ENCODE peak calls at places on chromosomes 2 and 18, in nine cellular contexts. K, U, S, T, I, G, P, X and L are unnamed samples.

GRCh38 chr2:126886906-126887280 is 11.8 kb upstream of the TEX51 start:
- DNase-seq in K (peak), U (no peak), S (no peak), T (no peak), I (no peak), G (peak), P (peak), X (no peak), L (no peak)

GRCh38 chr18:22043837-22044236 is 125.6 kb upstream of the GATA6 start:
- DNase-seq in K (no peak), U (no peak), S (no peak), T (no peak), I (no peak), G (no peak), P (no peak), X (no peak), L (no peak)

GRCh38 chr2:123303735-123304134 is 721.4 kb upstream of the CNTNAP5 start:
- DNase-seq in K (peak), U (no peak), S (no peak), T (no peak), I (no peak), G (no peak), P (no peak), X (no peak), L (no peak)

GRCh38 chr18:22913861-22914260 is 19.3 kb upstream of the RBBP8 start:
- DNase-seq in K (no peak), U (peak), S (no peak), T (no peak), I (no peak), G (no peak), P (no peak), X (no peak), L (no peak)

GRCh38 chr2:234802845-234803171 is 149.0 kb upstream of the SH3BP4 start:
- DNase-seq in K (no peak), U (no peak), S (no peak), T (no peak), I (no peak), G (no peak), P (no peak), X (no peak), L (no peak)

GRCh38 chr2:67414867-67415266 is 17.7 kb downstream of the ETAA1 start:
- DNase-seq in K (no peak), U (no peak), S (no peak), T (no peak), I (no peak), G (no peak), P (no peak), X (peak), L (no peak)

GRCh38 chr2:67771380-67771779 is 291.4 kb downstream of the C1D start:
- DNase-seq in K (no peak), U (no peak), S (no peak), T (no peak), I (no peak), G (no peak), P (no peak), X (no peak), L (no peak)

GRCh38 chr2:19409001-19409400 is 50.6 kb upstream of the OSR1 start:
- DNase-seq in K (peak), U (no peak), S (no peak), T (no peak), I (no peak), G (no peak), P (no peak), X (no peak), L (no peak)

GRCh38 chr2:84939426-84940087 is 31.4 kb upstream of the KCMF1 start:
- DNase-seq in K (no peak), U (no peak), S (no peak), T (no peak), I (no peak), G (no peak), P (no peak), X (peak), L (no peak)

GRCh38 chr18:34651586-34652369 is 58.3 kb upstream of the DTNA start:
- DNase-seq in K (no peak), U (no peak), S (no peak), T (no peak), I (no peak), G (no peak), P (no peak), X (no peak), L (no peak)

GRCh38 chr18:48412339-48412929 is 3.3 kb upstream of the ZBTB7C start:
- DNase-seq in K (no peak), U (no peak), S (no peak), T (no peak), I (no peak), G (no peak), P (no peak), X (peak), L (no peak)

GRCh38 chr2:170530284-170530745 is 184.8 kb upstream of the SP5 start:
- DNase-seq in K (no peak), U (peak), S (peak), T (peak), I (peak), G (peak), P (peak), X (peak), L (peak)

GRCh38 chr2:73262108-73262651 is 22.1 kb downstream of the FBXO41 start:
- DNase-seq in K (no peak), U (no peak), S (no peak), T (no peak), I (no peak), G (no peak), P (no peak), X (no peak), L (no peak)

GRCh38 chr2:203705184-203705583 is 1.3 kb upstream of the CD28 start:
- DNase-seq in K (no peak), U (no peak), S (no peak), T (no peak), I (no peak), G (no peak), P (no peak), X (no peak), L (no peak)

GRCh38 chr18:50753311-50753710 is 66.5 kb downstream of the MRO start:
- DNase-seq in K (no peak), U (no peak), S (no peak), T (no peak), I (no peak), G (no peak), P (no peak), X (no peak), L (no peak)

GRCh38 chr2:103873719-103874359 is 980.1 kb upstream of the POU3F3 start:
- DNase-seq in K (no peak), U (no peak), S (no peak), T (no peak), I (no peak), G (no peak), P (no peak), X (no peak), L (no peak)

GRCh38 chr2:29921560-29921915 is at the start of gene ALK:
- DNase-seq in K (peak), U (peak), S (peak), T (peak), I (peak), G (peak), P (peak), X (peak), L (peak)

GRCh38 chr18:35376742-35377695 is at the start of gene ZNF396:
- DNase-seq in K (no peak), U (peak), S (peak), T (peak), I (peak), G (peak), P (peak), X (peak), L (peak)

GRCh38 chr2:96957299-96957698 is 29.1 kb downstream of the FAM178B start:
- DNase-seq in K (no peak), U (no peak), S (no peak), T (peak), I (no peak), G (no peak), P (no peak), X (no peak), L (no peak)

GRCh38 chr2:216643986-216644662 is 10.9 kb downstream of the IGFBP2 start:
- DNase-seq in K (no peak), U (no peak), S (no peak), T (peak), I (no peak), G (no peak), P (no peak), X (no peak), L (no peak)

GRCh38 chr2:96260404-96261260 is 5.2 kb downstream of the TMEM127 start:
- DNase-seq in K (no peak), U (peak), S (peak), T (peak), I (peak), G (peak), P (peak), X (peak), L (peak)

GRCh38 chr18:8982416-8983183 is 119.9 kb upstream of the NDUFV2 start:
- DNase-seq in K (no peak), U (peak), S (peak), T (no peak), I (no peak), G (no peak), P (peak), X (peak), L (no peak)

GRCh38 chr18:42644729-42645131 is 470.8 kb downstream of the RIT2 start:
- DNase-seq in K (no peak), U (no peak), S (peak), T (no peak), I (no peak), G (no peak), P (no peak), X (no peak), L (no peak)

GRCh38 chr2:109715302-109715937 is 78.7 kb upstream of the RGPD5 start:
- DNase-seq in K (no peak), U (peak), S (no peak), T (no peak), I (no peak), G (peak), P (peak), X (peak), L (peak)

GRCh38 chr18:79941473-79942119 is 9.9 kb downstream of the SLC66A2 start:
- DNase-seq in K (no peak), U (no peak), S (no peak), T (peak), I (no peak), G (peak), P (peak), X (no peak), L (peak)

GRCh38 chr18:6776193-6776592 is 46.7 kb downstream of the ARHGAP28 start:
- DNase-seq in K (no peak), U (no peak), S (peak), T (no peak), I (no peak), G (no peak), P (no peak), X (no peak), L (no peak)

GRCh38 chr2:159933727-159934049 is 128.7 kb downstream of the PLA2R1 start:
- DNase-seq in K (no peak), U (no peak), S (no peak), T (no peak), I (no peak), G (no peak), P (no peak), X (no peak), L (no peak)

GRCh38 chr18:62863629-62864028 is 148.3 kb downstream of the PHLPP1 start:
- DNase-seq in K (no peak), U (no peak), S (peak), T (no peak), I (no peak), G (no peak), P (no peak), X (no peak), L (no peak)

GRCh38 chr2:94874277-94874997 is 3.2 kb downstream of the TEKT4 start:
- DNase-seq in K (no peak), U (peak), S (no peak), T (no peak), I (no peak), G (peak), P (peak), X (peak), L (peak)

GRCh38 chr2:130241041-130241707 is 42.9 kb upstream of the TUBA3E start:
- DNase-seq in K (no peak), U (no peak), S (peak), T (no peak), I (no peak), G (no peak), P (no peak), X (peak), L (no peak)

GRCh38 chr18:37958499-37958898 is 392.9 kb upstream of the CELF4 start:
- DNase-seq in K (no peak), U (no peak), S (no peak), T (no peak), I (no peak), G (no peak), P (no peak), X (no peak), L (no peak)

GRCh38 chr2:188726561-188727247 is 247.5 kb upstream of the COL3A1 start:
- DNase-seq in K (no peak), U (no peak), S (no peak), T (no peak), I (no peak), G (no peak), P (no peak), X (no peak), L (no peak)

GRCh38 chr2:50295596-50295995 is 736.3 kb downstream of the NRXN1 start:
- DNase-seq in K (no peak), U (no peak), S (no peak), T (no peak), I (no peak), G (no peak), P (no peak), X (no peak), L (no peak)

GRCh38 chr2:8566788-8567468 is 114.9 kb upstream of the ID2 start:
- DNase-seq in K (no peak), U (no peak), S (no peak), T (no peak), I (no peak), G (peak), P (no peak), X (no peak), L (peak)

DNA sequence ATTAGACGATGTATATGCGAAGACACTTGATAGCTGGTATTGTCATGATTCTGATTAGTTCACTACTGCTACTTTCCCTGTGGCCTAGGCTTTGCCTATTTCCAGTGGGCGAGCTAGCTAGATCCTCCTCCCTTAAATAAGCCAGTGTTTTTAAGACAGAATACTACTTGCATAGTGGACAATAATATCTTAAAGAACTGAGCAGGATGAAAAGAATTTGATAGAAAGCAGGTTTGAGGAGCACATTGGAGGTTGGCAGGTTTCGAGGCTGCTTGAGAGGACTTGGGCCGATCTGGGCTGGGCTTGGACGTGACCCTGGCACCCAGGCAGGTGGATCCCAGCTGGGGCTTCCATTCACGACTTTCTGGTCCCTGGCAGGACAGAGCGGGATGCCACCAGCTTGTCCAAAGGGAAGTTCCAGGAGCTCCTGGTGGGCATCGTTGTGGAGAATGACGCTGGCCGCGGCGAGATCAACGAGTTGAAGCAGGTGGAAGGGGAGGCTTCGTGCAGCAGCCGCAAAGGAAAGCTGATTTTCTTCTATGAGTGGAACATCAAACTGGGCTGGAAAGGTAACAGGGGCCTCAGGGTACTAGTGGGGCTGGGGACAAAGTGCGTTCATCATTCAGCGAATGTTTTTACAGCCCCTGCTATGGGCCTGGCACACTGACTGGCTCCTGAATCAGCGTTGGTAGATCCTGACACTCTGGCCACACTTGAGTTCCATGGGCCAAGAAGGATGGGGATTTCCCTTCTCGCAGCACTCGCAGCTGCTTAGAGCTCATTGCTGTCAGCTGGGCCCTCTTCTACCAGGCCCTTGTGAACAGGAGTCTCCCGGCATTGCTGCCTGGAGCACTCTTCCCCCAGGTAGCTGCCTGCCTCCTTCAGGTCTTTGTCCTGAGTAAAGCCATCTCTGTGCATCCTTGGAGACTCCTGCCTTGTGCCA is 16.9 kb downstream of the C2orf74 start:
- DNase-seq in K (no peak), U (no peak), S (no peak), T (no peak), I (peak), G (no peak), P (no peak), X (no peak), L (peak)
- H3K27ac ChIP-seq in K (no peak), U (peak), S (peak), T (peak), I (peak), G (peak), P (peak), X (no peak), L (peak)

GRCh38 chr18:58308463-58308862 is 264.4 kb downstream of the NEDD4L start:
- DNase-seq in K (no peak), U (no peak), S (no peak), T (no peak), I (no peak), G (no peak), P (no peak), X (no peak), L (no peak)

GRCh38 chr18:58307441-58307840 is 263.4 kb downstream of the NEDD4L start:
- DNase-seq in K (no peak), U (no peak), S (no peak), T (no peak), I (no peak), G (no peak), P (no peak), X (no peak), L (no peak)

GRCh38 chr18:58309610-58310239 is 265.7 kb downstream of the NEDD4L start:
- DNase-seq in K (no peak), U (no peak), S (no peak), T (no peak), I (no peak), G (no peak), P (no peak), X (no peak), L (no peak)

GRCh38 chr18:58310517-58310916 is 266.5 kb downstream of the NEDD4L start:
- DNase-seq in K (no peak), U (peak), S (no peak), T (no peak), I (peak), G (no peak), P (no peak), X (no peak), L (no peak)

DNA sequence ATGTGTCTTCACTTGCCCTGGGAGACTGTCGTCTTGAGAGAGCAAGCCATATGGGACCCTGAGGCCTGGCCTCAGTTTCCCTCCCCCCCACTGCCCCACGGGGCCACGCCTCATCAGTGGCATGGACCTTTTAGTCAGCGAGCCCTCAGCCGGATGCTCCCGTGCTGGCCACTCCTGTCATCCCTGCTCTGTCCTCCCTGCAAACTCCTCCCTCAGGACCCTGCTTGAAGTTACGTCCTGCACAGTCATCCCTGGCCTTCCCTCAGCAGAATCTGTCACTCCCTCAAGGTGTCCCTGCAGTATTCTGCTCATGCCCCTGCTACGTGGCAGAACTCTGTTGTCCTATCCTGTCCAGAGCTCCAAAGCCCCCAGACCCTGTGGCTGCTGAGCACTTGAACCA is 265.1 kb downstream of the NEDD4L start:
- DNase-seq in K (no peak), U (no peak), S (no peak), T (no peak), I (no peak), G (no peak), P (no peak), X (no peak), L (no peak)
- H3K27ac ChIP-seq in K (no peak), U (peak), S (no peak), T (no peak), I (peak), G (no peak), P (no peak), X (no peak), L (no peak)

DNA sequence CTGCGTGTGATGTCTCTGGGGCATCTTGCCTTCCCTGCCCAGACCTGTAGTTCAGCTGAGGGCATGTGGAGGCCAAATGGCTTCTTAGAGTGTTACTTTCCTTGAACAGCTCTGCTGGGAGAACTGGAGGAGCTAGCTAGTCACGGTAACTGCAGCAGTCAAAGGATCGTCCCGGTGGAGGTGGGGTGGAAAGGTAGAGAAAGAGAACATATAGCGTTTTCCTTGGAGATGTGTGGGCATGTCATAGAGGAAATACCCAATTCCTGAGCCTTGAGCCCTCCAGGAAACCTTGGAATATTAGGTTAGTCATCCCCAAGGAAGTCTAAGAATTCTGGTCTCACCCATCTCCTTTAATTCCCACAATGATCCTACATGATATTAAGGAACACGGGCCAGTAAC is 33.5 kb upstream of the IL37 start:
- DNase-seq in K (no peak), U (no peak), S (no peak), T (no peak), I (no peak), G (no peak), P (no peak), X (no peak), L (no peak)
- H3K27ac ChIP-seq in K (no peak), U (no peak), S (peak), T (no peak), I (no peak), G (no peak), P (no peak), X (no peak), L (no peak)

GRCh38 chr18:65671621-65672415 is 79.0 kb upstream of the CDH7 start:
- DNase-seq in K (no peak), U (no peak), S (no peak), T (no peak), I (no peak), G (no peak), P (no peak), X (no peak), L (no peak)
- H3K27ac ChIP-seq in K (no peak), U (no peak), S (no peak), T (no peak), I (no peak), G (no peak), P (no peak), X (no peak), L (no peak)